ENCODE peak calls at places on chromosomes 4 and X, in five cellular contexts. L is NT2/D1; Y is suprapubic skin; X is CD8-positive, alpha-beta T cell; G is aorta. E is an unnamed sample. For H3K9me3 and H3K4me1, the result is how much of the 10 kb centered on the place peaks cover.

GRCh38 chr4:156933633-156934258 is 37.9 kb downstream of the PDGFC start:
- DNase-seq in X (no peak), Y (no peak), L (no peak), G (no peak), E (no peak)

GRCh38 chr4:38529189-38530115 is 134.5 kb upstream of the KLF3 start:
- DNase-seq in L (no peak), Y (no peak), G (no peak), X (peak), E (no peak)

GRCh38 chr4:78784255-78784654 is 8.1 kb downstream of the BMP2K start:
- DNase-seq in Y (no peak), X (no peak), G (no peak), L (no peak), E (no peak)

GRCh38 chrX:133849676-133850075 is 135.7 kb downstream of the GPC3 start:
- DNase-seq in G (no peak), Y (no peak), L (no peak), X (no peak), E (no peak)

GRCh38 chrX:40411350-40412111 is 169.2 kb upstream of the ATP6AP2 start:
- DNase-seq in Y (no peak), X (no peak), L (no peak), G (no peak), E (peak)

GRCh38 chrX:27815209-27815608 is 7.4 kb downstream of the MAGEB10 start:
- DNase-seq in L (no peak), G (no peak), Y (no peak), X (no peak), E (no peak)

GRCh38 chrX:134718329-134719317 is 60.4 kb upstream of the PLAC1 start:
- DNase-seq in G (no peak), X (no peak), Y (no peak), L (no peak), E (peak)

GRCh38 chr4:60241886-60242285 is 958.2 kb upstream of the ADGRL3 start:
- DNase-seq in X (no peak), L (no peak), G (no peak), Y (no peak), E (no peak)

GRCh38 chrX:14801136-14801535 is 71.7 kb downstream of the FANCB start:
- DNase-seq in Y (no peak), L (peak), X (no peak), G (no peak), E (no peak)

GRCh38 chr4:156781852-156782251 is 189.7 kb downstream of the PDGFC start:
- DNase-seq in L (no peak), G (no peak), Y (no peak), X (no peak), E (no peak)

GRCh38 chrX:49165901-49166881 is 3.6 kb downstream of the MAGIX start:
- DNase-seq in L (no peak), Y (peak), G (peak), X (peak), E (peak)

GRCh38 chr4:67593741-67594175 is 35.2 kb downstream of the STAP1 start:
- DNase-seq in L (no peak), X (no peak), Y (no peak), G (no peak), E (no peak)

GRCh38 chrX:20266810-20267598 is at the start of gene RPS6KA3:
- DNase-seq in Y (peak), X (peak), L (peak), G (peak), E (peak)

GRCh38 chrX:17361620-17362019 is 13.4 kb upstream of the NHS start:
- DNase-seq in X (no peak), G (no peak), Y (no peak), L (peak), E (peak)

GRCh38 chrX:150254909-150255308 is 108.2 kb upstream of the MAMLD1 start:
- DNase-seq in G (no peak), Y (no peak), L (no peak), X (no peak), E (no peak)

GRCh38 chrX:8010105-8010504 is 82.9 kb upstream of the PNPLA4 start:
- DNase-seq in G (no peak), L (no peak), Y (no peak), X (no peak), E (no peak)

GRCh38 chr4:108529984-108530901 is 90.1 kb upstream of the RPL34 start:
- DNase-seq in G (no peak), X (no peak), Y (no peak), L (no peak), E (no peak)

GRCh38 chr4:82217986-82218715 is 155.6 kb downstream of the HNRNPD start:
- DNase-seq in L (no peak), G (no peak), X (no peak), Y (no peak), E (no peak)

GRCh38 chrX:152941328-152942111 is 43.7 kb downstream of the ZNF185 start:
- DNase-seq in X (peak), G (peak), L (peak), Y (peak), E (peak)

GRCh38 chr4:21742326-21742725 is 206.2 kb downstream of the KCNIP4 start:
- DNase-seq in Y (no peak), G (no peak), L (no peak), X (no peak), E (no peak)

GRCh38 chr4:51831133-51831532 is 11.8 kb upstream of the DCUN1D4 start:
- DNase-seq in G (peak), Y (no peak), L (no peak), X (peak), E (peak)

GRCh38 chr4:97664741-97665140 is 478.5 kb downstream of the STPG2 start:
- DNase-seq in X (no peak), Y (no peak), G (no peak), L (no peak), E (no peak)

GRCh38 chrX:154432210-154432609 is 3.7 kb downstream of the ATP6AP1 start:
- DNase-seq in L (no peak), G (no peak), Y (no peak), X (no peak), E (no peak)

GRCh38 chrX:123943074-123943473 is 18.4 kb upstream of the STAG2 start:
- DNase-seq in L (no peak), G (no peak), Y (no peak), X (no peak), E (peak)

GRCh38 chrX:16138108-16138427 is 14.7 kb downstream of the GRPR start:
- DNase-seq in G (no peak), Y (no peak), X (no peak), L (no peak), E (peak)

GRCh38 chr4:94577136-94577535 is 125.4 kb downstream of the PDLIM5 start:
- DNase-seq in X (no peak), G (no peak), Y (no peak), L (peak), E (peak)

GRCh38 chrX:100685284-100685996 is 41.4 kb downstream of the SRPX2 start:
- DNase-seq in L (peak), Y (peak), X (peak), G (no peak), E (peak)

GRCh38 chrX:2751291-2751690 is 549 bp upstream of the XG start:
- DNase-seq in Y (no peak), L (no peak), X (no peak), G (no peak), E (no peak)

GRCh38 chr4:10640535-10641159 is 43.9 kb downstream of the CLNK start:
- DNase-seq in L (no peak), G (no peak), X (no peak), Y (no peak), E (no peak)

GRCh38 chr4:167602157-167602556 is 367.9 kb upstream of the SPOCK3 start:
- DNase-seq in X (no peak), Y (no peak), G (no peak), L (no peak), E (no peak)

GRCh38 chrX:130529531-130529930 is 127.7 kb downstream of the RBMX2 start:
- DNase-seq in X (no peak), G (no peak), L (no peak), Y (no peak), E (peak)

GRCh38 chr4:64305565-64306254 is 103.5 kb downstream of the TECRL start:
- DNase-seq in Y (no peak), L (no peak), G (no peak), X (no peak), E (no peak)

GRCh38 chrX:23003121-23003520 is 3.4 kb downstream of the DDX53 start:
- DNase-seq in X (no peak), Y (no peak), G (no peak), L (no peak), E (no peak)

GRCh38 chr4:155530857-155531256 is 135.8 kb upstream of the GUCY1A1 start:
- DNase-seq in X (no peak), L (no peak), Y (no peak), G (no peak), E (no peak)

GRCh38 chr4:22315643-22316042 is 200.2 kb downstream of the ADGRA3 start:
- DNase-seq in L (no peak), X (no peak), Y (no peak), G (no peak), E (no peak)

GRCh38 chrX:95764972-95765451 is 919.6 kb upstream of the DIAPH2 start:
- DNase-seq in Y (no peak), L (peak), X (no peak), G (no peak), E (peak)

DNA sequence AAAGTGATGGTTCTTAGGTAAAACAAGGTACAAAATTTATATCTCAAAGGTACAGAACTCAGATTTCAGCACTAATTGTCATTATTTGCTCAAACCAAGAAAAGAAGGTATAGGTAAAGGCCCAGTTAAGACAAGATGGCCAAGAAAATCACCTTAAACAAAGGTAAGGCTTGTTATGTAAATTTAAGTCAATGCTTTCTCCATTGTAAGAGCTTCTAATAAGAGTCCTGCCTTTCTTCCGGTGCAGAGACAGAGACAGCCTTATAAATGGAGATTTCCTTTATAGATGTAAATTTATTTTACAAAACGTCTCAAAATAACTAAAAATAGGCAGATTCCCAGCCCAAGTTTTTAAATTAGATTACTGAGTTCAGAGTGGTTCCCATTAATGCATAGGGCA is 89.9 kb downstream of the EDA start:
- DNase-seq in G (no peak), L (peak), Y (no peak), X (no peak), E (no peak)
- H3K4me3 ChIP-seq in G (no peak), L (no peak), Y (no peak), X (no peak), E (no peak)

GRCh38 chrX:46044486-46044885 is 500.7 kb downstream of the ZNF674 start:
- DNase-seq in L (no peak), G (no peak), Y (no peak), X (no peak), E (no peak)
- H3K9me3 ChIP-seq in L (under half), G (under half), Y (under half), X (under half), E (under half)

DNA sequence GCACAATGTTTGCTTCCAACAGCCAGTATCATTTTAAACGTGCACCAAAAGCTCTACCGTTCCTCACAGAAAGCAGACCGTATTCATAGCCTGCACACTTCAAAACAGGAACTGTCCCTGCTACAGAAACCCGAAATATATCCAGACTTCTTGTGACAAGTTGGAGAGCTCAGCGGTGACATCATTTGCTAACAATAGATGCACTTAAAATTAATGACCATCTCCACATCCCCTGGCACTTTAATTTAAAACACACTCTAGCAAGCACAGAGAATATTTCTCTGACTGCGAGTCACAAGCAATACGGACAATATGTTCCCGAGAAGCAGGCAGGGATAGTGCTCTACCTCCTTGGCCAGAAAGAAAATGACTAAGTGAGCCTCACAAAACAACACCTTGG is 2.5 kb downstream of the NYX start:
- DNase-seq in Y (no peak), X (no peak), G (no peak), L (no peak), E (no peak)
- H3K4me1 ChIP-seq in Y (under half), X (under half), G (under half), L (under half), E (under half)

GRCh38 chr4:145735777-145736176 is 55.8 kb downstream of the C4orf51 start:
- DNase-seq in G (no peak), X (no peak), Y (no peak), L (no peak), E (no peak)

GRCh38 chr4:145732895-145733880 is 53.2 kb downstream of the C4orf51 start:
- DNase-seq in X (peak), Y (peak), L (peak), G (peak), E (peak)

GRCh38 chr4:145734051-145734450 is 54.1 kb downstream of the C4orf51 start:
- DNase-seq in X (no peak), L (no peak), Y (no peak), G (no peak), E (no peak)

GRCh38 chr4:145735330-145735638 is 55.3 kb downstream of the C4orf51 start:
- DNase-seq in X (no peak), G (no peak), Y (no peak), L (no peak), E (no peak)

DNA sequence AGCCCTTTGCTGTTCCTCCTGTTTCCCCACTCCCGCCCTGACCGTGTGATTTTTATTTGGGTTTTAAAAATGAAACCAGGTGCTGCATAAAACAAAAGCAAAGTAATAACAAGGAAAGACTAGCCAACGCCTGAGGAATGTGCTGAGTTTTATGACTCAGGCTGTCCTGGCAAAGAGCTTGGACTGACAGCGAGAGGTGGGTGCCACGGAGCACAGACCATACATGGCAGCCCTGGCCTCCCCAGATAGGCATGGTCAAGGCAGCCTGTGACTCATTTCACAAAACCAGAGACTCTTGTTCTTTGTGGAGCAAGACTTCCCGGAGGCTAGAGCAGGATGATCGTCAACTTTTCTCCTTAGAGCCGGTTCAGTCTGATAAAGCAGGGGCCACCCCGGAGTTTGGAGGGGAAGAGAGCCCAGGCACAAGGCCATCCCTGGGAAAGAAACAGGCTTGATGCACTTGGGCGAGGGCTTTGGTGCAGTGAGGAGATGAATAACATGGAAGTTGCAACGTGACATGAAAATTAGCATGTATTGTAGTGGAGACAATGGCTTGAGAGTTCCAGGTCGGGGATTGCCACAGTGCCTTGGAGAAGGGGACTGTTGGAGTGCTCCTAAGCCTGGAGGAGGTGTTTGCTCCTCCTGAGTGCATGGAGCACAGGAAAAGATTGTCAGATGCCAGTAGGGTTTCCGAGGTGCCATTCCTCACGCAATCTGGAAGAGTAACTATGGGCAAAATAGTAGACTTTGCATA is 54.8 kb downstream of the C4orf51 start:
- DNase-seq in L (no peak), G (peak), X (no peak), Y (peak), E (peak)
- H3K4me3 ChIP-seq in L (no peak), G (no peak), X (no peak), Y (peak), E (no peak)

DNA sequence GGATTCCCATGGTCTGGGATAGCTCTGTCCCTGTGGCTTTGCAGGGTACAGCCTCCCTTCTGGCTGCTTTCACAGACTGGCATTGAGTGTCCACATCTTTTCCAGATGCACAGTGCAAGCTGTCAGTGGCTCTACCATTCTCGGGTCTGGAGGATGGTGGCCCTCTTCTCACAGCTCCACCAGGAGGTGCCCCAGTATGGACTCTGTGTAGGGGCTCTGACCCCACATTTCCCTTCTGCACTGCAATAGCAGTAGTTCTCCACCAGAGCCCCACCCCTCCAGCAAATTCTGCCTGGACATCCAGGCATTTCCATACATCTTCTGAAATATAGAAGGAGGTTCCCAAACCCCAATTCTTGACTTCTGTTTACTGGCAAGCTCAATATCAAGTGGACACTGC is 50.2 kb upstream of the GRID2 start:
- DNase-seq in X (no peak), G (no peak), L (no peak), Y (no peak), E (no peak)
- H3K9me3 ChIP-seq in X (under half), G (under half), L (under half), Y (under half), E (under half)

GRCh38 chr4:118974758-118975157 is 86.1 kb downstream of the SYNPO2 start:
- DNase-seq in Y (no peak), X (no peak), L (no peak), G (no peak), E (no peak)
- H3K4me1 ChIP-seq in Y (under half), X (under half), L (under half), G (under half), E (under half)

GRCh38 chr4:6960628-6961027 is 51.0 kb downstream of the TBC1D14 start:
- DNase-seq in Y (no peak), G (no peak), X (no peak), L (no peak), E (no peak)
- H3K4me3 ChIP-seq in Y (no peak), G (no peak), X (no peak), L (no peak), E (no peak)

DNA sequence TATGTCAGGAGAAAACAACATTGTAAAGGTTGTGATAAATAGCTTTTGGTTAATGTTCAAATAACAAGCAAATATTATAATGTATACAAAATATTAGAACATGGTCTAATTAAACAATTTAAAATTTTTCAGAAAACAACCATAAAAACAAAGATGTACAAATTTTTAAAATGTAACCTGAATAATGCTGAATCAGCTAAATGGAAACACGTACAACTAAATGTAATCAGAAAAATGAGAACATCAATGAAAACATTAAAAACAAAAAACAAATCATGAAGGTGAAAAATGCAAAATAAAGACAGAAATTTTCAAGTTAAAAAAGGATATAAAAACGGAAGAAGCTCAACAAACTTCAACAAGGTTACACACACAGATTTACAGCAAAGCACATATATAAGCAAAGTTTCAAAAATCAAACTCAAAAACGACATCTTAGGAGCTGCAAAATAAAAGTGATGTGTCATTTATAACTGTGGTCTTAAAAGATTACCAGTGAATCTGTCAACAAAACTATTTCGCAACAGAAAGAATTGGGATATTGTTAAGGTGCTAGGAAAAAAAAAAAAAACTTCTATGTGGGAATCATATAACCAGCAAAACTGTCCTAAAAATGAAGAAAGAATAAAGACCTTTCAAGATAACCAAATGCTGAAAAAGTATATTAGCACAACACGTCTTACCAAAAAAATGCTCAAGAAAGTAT is 31.8 kb downstream of the ZNF732 start:
- DNase-seq in G (no peak), L (no peak), X (no peak), Y (no peak), E (no peak)
- H3K9me3 ChIP-seq in G (under half), L (half or more), X (under half), Y (half or more), E (under half)

GRCh38 chr4:175419120-175419774 is 392.8 kb downstream of the GPM6A start:
- DNase-seq in Y (no peak), L (no peak), X (no peak), G (no peak), E (no peak)

GRCh38 chr4:175422331-175422730 is 389.7 kb downstream of the GPM6A start:
- DNase-seq in L (no peak), X (no peak), G (no peak), Y (no peak), E (no peak)

GRCh38 chr4:175421506-175421905 is 390.6 kb downstream of the GPM6A start:
- DNase-seq in Y (no peak), X (no peak), G (no peak), L (no peak), E (no peak)

GRCh38 chr4:175414602-175415001 is 397.5 kb downstream of the GPM6A start:
- DNase-seq in L (no peak), Y (no peak), X (no peak), G (no peak), E (no peak)

GRCh38 chr4:175418511-175418910 is 393.6 kb downstream of the GPM6A start:
- DNase-seq in X (no peak), Y (no peak), G (no peak), L (no peak), E (no peak)
- H3K4me1 ChIP-seq in X (under half), Y (under half), G (under half), L (under half), E (under half)

E was measured in HAP-1.